ENCODE peak calls at places on chromosomes 5 and 9, in four cellular contexts. A is SK-MEL-5, S is aorta, V is choroid plexus epithelial cell. J is an unnamed sample.
A peak's percentile ranks its signal among the peaks of the same experiment; 100 is the strongest.

GRCh38 chr5:88952344-88952743 is 69.4 kb upstream of the MEF2C start:
- DNase-seq in A (no peak), S (no peak), V (peak; percentile 66), J (no peak)

GRCh38 chr9:15724006-15724405 is 171.2 kb downstream of the CCDC171 start:
- DNase-seq in A (peak; percentile 21), S (no peak), V (peak; percentile 87), J (no peak)

GRCh38 chr9:135330307-135330631 is 149.3 kb upstream of the PPP1R26 start:
- DNase-seq in A (no peak), S (no peak), V (no peak), J (no peak)

GRCh38 chr5:998975-999501 is 9.6 kb upstream of the NKD2 start:
- DNase-seq in A (no peak), S (peak; percentile 22), V (no peak), J (no peak)

GRCh38 chr5:122076023-122076422 is 2.0 kb downstream of the LOX start:
- DNase-seq in A (peak; percentile 48), S (no peak), V (peak; percentile 63), J (peak; percentile 32)

GRCh38 chr5:122252319-122252718 is 59.7 kb upstream of the SNCAIP start:
- DNase-seq in A (no peak), S (no peak), V (no peak), J (no peak)

GRCh38 chr9:137710751-137711150 is 91.9 kb downstream of the EHMT1 start:
- DNase-seq in A (no peak), S (no peak), V (peak; percentile 57), J (no peak)

GRCh38 chr5:127324756-127325155 is 34.2 kb downstream of the MEGF10 start:
- DNase-seq in A (no peak), S (no peak), V (no peak), J (no peak)

GRCh38 chr5:61357745-61358144 is 25.7 kb downstream of the ZSWIM6 start:
- DNase-seq in A (peak; percentile 34), S (no peak), V (peak; percentile 27), J (no peak)

J was measured in HFFc6.